ENCODE peak calls at places on chromosomes 11 and 22, in ten cellular contexts. G is progenitor cell of endocrine pancreas, T is heart right ventricle, L is fibroblast of the aortic adventitia, I is cardiac fibroblast, X is glutamatergic neuron, V is nephron progenitor cell, P is MCF 10A, D is uterus, Z is GM23338. H is an unnamed sample.

GRCh38 chr11:111923351-111923788 is 4.7 kb downstream of the C11orf52 start:
- DNase-seq in V (no peak), T (no peak), Z (no peak), I (peak; percentile 78), L (peak; percentile 72), G (no peak), P (no peak), D (no peak), X (no peak), H (no peak)

GRCh38 chr11:22510741-22511140 is 114.9 kb downstream of the FANCF start:
- DNase-seq in Z (no peak), L (peak; percentile 30), D (no peak), X (no peak), T (no peak), P (peak; percentile 79), I (peak; percentile 3), V (no peak), G (no peak), H (no peak)

GRCh38 chr11:66834943-66835342 is 8.3 kb upstream of the RCE1 start:
- DNase-seq in L (no peak), D (no peak), I (no peak), Z (no peak), T (no peak), X (no peak), G (no peak), V (no peak), P (no peak), H (no peak)

GRCh38 chr11:122743093-122743741 is 87.7 kb downstream of the UBASH3B start:
- DNase-seq in L (no peak), I (no peak), T (no peak), D (no peak), V (no peak), G (no peak), P (no peak), X (no peak), Z (no peak), H (no peak)

GRCh38 chr11:119373917-119374631 is 7.4 kb downstream of the USP2 start:
- DNase-seq in G (peak; percentile 77), V (peak; percentile 86), L (peak; percentile 80), P (peak; percentile 81), X (peak; percentile 92), D (peak; percentile 81), I (peak; percentile 85), T (peak; percentile 78), Z (peak; percentile 93), H (peak; percentile 10)

GRCh38 chr11:98137437-98137836 is 883.3 kb upstream of the CNTN5 start:
- DNase-seq in X (no peak), G (no peak), V (no peak), I (peak; percentile 14), Z (no peak), D (no peak), L (no peak), T (no peak), P (no peak), H (no peak)

GRCh38 chr22:30876925-30877553 is 91.5 kb downstream of the MORC2 start:
- DNase-seq in X (no peak), Z (no peak), V (no peak), T (peak; percentile 41), P (no peak), G (no peak), L (peak; percentile 86), I (peak; percentile 88), D (peak; percentile 30), H (no peak)

GRCh38 chr22:17443413-17444203 is 74.3 kb downstream of the CECR2 start:
- DNase-seq in P (no peak), T (no peak), G (no peak), D (no peak), X (peak; percentile 46), V (no peak), Z (no peak), I (no peak), L (no peak), H (no peak)

GRCh38 chr11:128279861-128280260 is 307.5 kb downstream of the ETS1 start:
- DNase-seq in D (no peak), T (no peak), X (no peak), Z (no peak), G (no peak), V (no peak), L (no peak), P (peak; percentile 30), I (no peak), H (no peak)

GRCh38 chr11:2376751-2377451 is at the start of gene CD81:
- DNase-seq in I (peak; percentile 58), T (no peak), Z (no peak), P (peak; percentile 38), D (peak; percentile 67), L (no peak), V (peak; percentile 80), X (peak; percentile 71), G (peak; percentile 42), H (peak; percentile 51)

GRCh38 chr11:117300301-117300700 is 9.2 kb downstream of the BACE1-AS start:
- DNase-seq in X (peak; percentile 48), P (no peak), L (peak; percentile 23), D (peak; percentile 76), I (peak; percentile 52), G (peak; percentile 59), Z (peak; percentile 63), V (peak; percentile 56), T (peak; percentile 34), H (no peak)

GRCh38 chr22:26066534-26066933 is 102.7 kb upstream of the SEZ6L start:
- DNase-seq in I (no peak), V (peak; percentile 37), L (no peak), D (no peak), Z (peak; percentile 79), X (peak; percentile 21), P (no peak), T (no peak), G (no peak), H (no peak)

GRCh38 chr11:78228467-78228866 is 39.7 kb downstream of the USP35 start:
- DNase-seq in T (peak; percentile 55), D (no peak), P (peak; percentile 63), I (peak; percentile 76), X (no peak), G (no peak), V (no peak), Z (peak; percentile 84), L (peak; percentile 76), H (no peak)

GRCh38 chr11:103453901-103454300 is 344.7 kb downstream of the DYNC2H1 start:
- DNase-seq in G (no peak), D (no peak), L (no peak), I (no peak), X (no peak), Z (no peak), V (no peak), T (no peak), P (no peak), H (no peak)

GRCh38 chr11:93908689-93909088 is 58.3 kb upstream of the VSTM5 start:
- DNase-seq in X (no peak), I (peak; percentile 60), G (no peak), D (no peak), Z (peak; percentile 19), P (peak; percentile 40), L (peak; percentile 81), T (no peak), V (no peak), H (no peak)

DNA sequence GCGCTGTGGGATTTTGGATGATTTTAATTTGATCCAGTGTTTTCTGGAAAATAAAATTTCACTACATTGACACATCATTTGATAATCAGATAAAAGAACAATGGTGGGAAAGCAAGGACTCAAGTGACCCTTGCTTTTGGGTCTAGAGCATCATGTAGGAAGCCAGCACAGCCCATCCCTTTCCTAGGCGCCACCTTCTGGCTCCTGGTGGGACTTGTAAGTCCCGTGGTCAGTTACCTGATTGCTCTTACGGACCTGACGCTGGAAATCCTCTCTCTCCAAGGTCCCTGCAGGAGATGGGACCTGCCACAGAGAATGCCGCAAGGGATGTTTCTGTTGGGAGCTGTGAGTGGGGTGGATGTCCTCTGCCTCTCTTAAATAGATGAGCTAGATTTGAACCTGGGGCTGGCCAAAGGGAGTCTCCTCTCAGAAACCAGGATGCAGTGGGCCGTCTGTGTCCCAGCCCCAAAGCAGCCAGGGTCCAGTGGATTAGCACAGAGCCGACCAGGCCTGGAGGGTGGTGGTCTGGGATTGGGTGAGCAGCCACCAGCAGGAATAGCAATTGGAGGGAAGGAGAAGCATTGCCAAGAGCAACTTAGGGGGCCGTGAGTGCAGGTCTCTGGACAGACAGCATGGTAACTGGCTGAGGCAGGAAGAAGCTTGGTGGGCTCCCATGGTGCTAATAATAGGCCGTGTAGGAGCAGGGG is 21.7 kb downstream of the TIMP3 start:
- DNase-seq in L (peak; percentile 59), I (peak; percentile 64), X (peak; percentile 67), D (no peak), P (peak; percentile 40), G (peak; percentile 37), Z (peak; percentile 92), T (no peak), V (peak; percentile 54), H (no peak)
- TF ChIP-seq CTCF in L (peak; percentile 63), I (peak; percentile 55), X (peak; percentile 49), D (peak; percentile 16), P (peak; percentile 41), G (peak; percentile 73), Z (peak; percentile 77), T (peak; percentile 44), V (peak; percentile 54), H (peak; percentile 32)

GRCh38 chr11:120512727-120513435 is 1.3 kb downstream of the GRIK4 start:
- DNase-seq in L (no peak), V (no peak), T (no peak), D (no peak), I (no peak), G (no peak), X (no peak), P (no peak), Z (no peak), H (no peak)
- TF ChIP-seq CTCF in L (no peak), V (no peak), T (no peak), D (no peak), I (no peak), G (no peak), X (no peak), P (no peak), Z (peak; percentile 8), H (no peak)

DNA sequence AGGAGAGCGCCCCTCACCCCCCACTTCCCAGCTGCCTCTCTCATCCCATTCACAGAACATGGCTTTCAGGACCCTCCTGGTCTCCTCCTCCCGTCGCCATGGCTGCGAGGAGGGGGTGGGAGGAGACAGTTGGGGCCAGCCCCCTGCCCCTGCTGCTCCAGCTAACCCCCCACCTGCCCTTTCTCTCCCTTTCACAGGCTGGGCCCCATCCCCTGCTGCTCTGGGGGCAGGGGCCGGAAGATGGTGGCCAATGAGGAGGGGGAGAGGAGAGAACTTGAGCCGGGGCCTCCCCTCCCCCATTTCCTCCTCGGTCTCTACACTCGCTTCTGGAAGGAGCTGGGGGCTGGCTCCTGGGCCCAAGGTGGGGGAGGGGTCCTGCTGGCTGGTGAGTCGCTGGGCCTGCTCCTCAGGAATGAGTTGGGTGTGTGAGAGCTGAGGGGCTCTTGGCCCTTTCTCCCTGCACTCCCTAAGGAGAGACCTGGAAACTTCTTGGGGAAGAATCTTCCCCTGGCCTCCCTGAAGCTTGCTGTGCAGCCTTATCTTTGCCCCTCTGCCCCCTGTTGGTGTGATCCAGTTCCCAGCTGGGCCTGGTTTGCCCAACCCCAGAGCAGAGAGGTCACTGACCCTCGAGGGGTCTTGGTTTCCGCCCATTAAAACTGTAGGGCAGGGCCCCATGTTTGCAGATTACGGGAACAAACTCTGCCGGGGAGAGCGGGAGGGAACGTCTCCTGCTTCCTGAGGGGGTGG is 10.2 kb downstream of the YPEL4 start:
- DNase-seq in X (peak; percentile 88), Z (peak; percentile 99), V (peak; percentile 94), G (peak; percentile 88), I (peak; percentile 84), T (no peak), D (peak; percentile 29), L (peak; percentile 31), P (no peak), H (no peak)
- TF ChIP-seq CTCF in X (no peak), Z (no peak), V (no peak), G (peak; percentile 27), I (no peak), T (no peak), D (no peak), L (peak; percentile 2), P (no peak), H (no peak)

GRCh38 chr11:87722756-87723599 is 452.3 kb downstream of the RAB38 start:
- DNase-seq in L (peak; percentile 17), T (peak; percentile 3), P (peak; percentile 43), Z (peak; percentile 70), I (peak; percentile 10), D (no peak), G (no peak), V (peak; percentile 23), X (peak; percentile 49), H (no peak)
- TF ChIP-seq CTCF in L (peak; percentile 66), T (peak; percentile 44), P (peak; percentile 84), Z (peak; percentile 85), I (peak; percentile 78), D (no peak), G (peak; percentile 58), V (peak; percentile 58), X (peak; percentile 67), H (peak; percentile 66)